ENCODE peak calls at places on chromosomes 11 and 22, in seven cellular contexts. T, U, C, Z, Y, B and S are unnamed samples. For H3K4me1, the result is how much of the 10 kb centered on the place peaks cover.

GRCh38 chr22:43272869-43273318 is 70.3 kb downstream of the SCUBE1 start:
- DNase-seq in C (no peak), B (no peak), Z (no peak), U (peak), Y (peak), T (peak), S (no peak)

GRCh38 chr11:88315015-88315414 is 22.5 kb downstream of the CTSC start:
- DNase-seq in Z (no peak), C (no peak), Y (no peak), T (no peak), U (no peak), B (no peak), S (no peak)

GRCh38 chr22:37021710-37022482 is 2.4 kb downstream of the MPST start:
- DNase-seq in U (no peak), Z (peak), T (peak), B (peak), C (no peak), Y (peak), S (no peak)

GRCh38 chr11:32479291-32479690 is 44.0 kb upstream of the WT1 start:
- DNase-seq in C (no peak), Z (no peak), Y (peak), U (no peak), T (no peak), B (no peak), S (no peak)

GRCh38 chr22:27267145-27267544 is 534.4 kb downstream of the MN1 start:
- DNase-seq in T (no peak), C (no peak), Z (no peak), B (no peak), Y (no peak), U (no peak), S (no peak)

GRCh38 chr22:40654522-40655167 is 18.1 kb upstream of the MRTFA start:
- DNase-seq in B (peak), T (peak), C (no peak), Z (peak), U (no peak), Y (no peak), S (peak)

GRCh38 chr11:85806876-85807275 is 4.1 kb downstream of the SYTL2 start:
- DNase-seq in Y (no peak), C (no peak), Z (no peak), T (no peak), B (no peak), U (no peak), S (no peak)

GRCh38 chr22:20494978-20495860 is at the start of gene KLHL22:
- DNase-seq in T (peak), Y (peak), Z (peak), U (no peak), C (no peak), B (peak), S (peak)

GRCh38 chr22:22122348-22123117 is 122.1 kb upstream of the VPREB1 start:
- DNase-seq in Y (no peak), U (no peak), T (no peak), C (peak), Z (no peak), B (no peak), S (no peak)

GRCh38 chr11:32366671-32367070 is 68.7 kb downstream of the WT1 start:
- DNase-seq in T (no peak), Z (no peak), C (no peak), B (no peak), U (no peak), Y (no peak), S (no peak)

GRCh38 chr11:28146123-28146751 is 38.0 kb downstream of the METTL15 start:
- DNase-seq in T (peak), Z (no peak), C (no peak), Y (no peak), B (peak), U (no peak), S (no peak)

GRCh38 chr11:73297231-73297590 is 10.9 kb upstream of the ARHGEF17 start:
- DNase-seq in Z (no peak), T (no peak), C (no peak), U (no peak), Y (no peak), B (no peak), S (peak)

GRCh38 chr11:78773077-78773476 is 198.4 kb upstream of the NARS2 start:
- DNase-seq in Z (no peak), T (peak), B (no peak), C (no peak), Y (no peak), U (no peak), S (no peak)

GRCh38 chr11:1766719-1767398 is 3.1 kb upstream of the CTSD start:
- DNase-seq in Y (no peak), T (no peak), B (no peak), Z (no peak), C (no peak), U (no peak), S (peak)

GRCh38 chr22:19797631-19798319 is 37.2 kb downstream of the TBX1 start:
- DNase-seq in C (no peak), U (no peak), Z (no peak), T (no peak), B (no peak), Y (no peak), S (no peak)

GRCh38 chr22:24952837-24953293 is 349 bp downstream of the KIAA1671 start:
- DNase-seq in Y (no peak), B (peak), T (peak), C (no peak), U (peak), Z (peak), S (peak)

GRCh38 chr11:20156280-20156875 is 3.9 kb downstream of the DBX1 start:
- DNase-seq in U (no peak), Z (no peak), C (no peak), Y (no peak), B (no peak), T (no peak), S (no peak)

GRCh38 chr11:42631223-42631843 is 680.5 kb upstream of the API5 start:
- DNase-seq in C (no peak), B (peak), Z (no peak), T (no peak), U (no peak), Y (peak), S (no peak)

GRCh38 chr11:64186205-64187165 is 514 bp downstream of the STIP1 start:
- DNase-seq in Z (no peak), U (no peak), Y (peak), B (no peak), C (no peak), T (peak), S (no peak)

GRCh38 chr11:8503872-8504491 is 90.0 kb downstream of the STK33 start:
- DNase-seq in C (no peak), Z (no peak), T (no peak), Y (no peak), U (no peak), B (no peak), S (no peak)

GRCh38 chr11:35133656-35134055 is 5.3 kb upstream of the CD44 start:
- DNase-seq in Y (no peak), Z (no peak), B (no peak), C (no peak), U (no peak), T (no peak), S (no peak)

GRCh38 chr11:91773090-91773489 is 451.5 kb upstream of the FAT3 start:
- DNase-seq in U (no peak), T (peak), Y (no peak), B (peak), C (no peak), Z (no peak), S (no peak)

GRCh38 chr22:33864723-33865130 is 55.5 kb downstream of the LARGE1 start:
- DNase-seq in Y (no peak), T (peak), B (no peak), C (no peak), Z (no peak), U (peak), S (no peak)

GRCh38 chr22:36327922-36328551 is 59.7 kb downstream of the MYH9 start:
- DNase-seq in B (no peak), T (no peak), U (no peak), Y (peak), Z (no peak), C (no peak), S (no peak)

GRCh38 chr22:44107341-44107740 is 73.4 kb upstream of the PARVG start:
- DNase-seq in C (no peak), B (no peak), T (no peak), U (no peak), Y (no peak), Z (no peak), S (peak)

GRCh38 chr11:69497221-69497787 is 15.8 kb downstream of the LINC01488 start:
- DNase-seq in C (no peak), Z (peak), B (peak), T (peak), U (peak), Y (peak), S (peak)

GRCh38 chr11:105297463-105297862 is 157.9 kb upstream of the CARD18 start:
- DNase-seq in Z (no peak), Y (no peak), C (no peak), U (no peak), B (peak), T (peak), S (no peak)

GRCh38 chr11:44456544-44457270 is 108.8 kb upstream of the CD82 start:
- DNase-seq in T (no peak), Z (no peak), Y (no peak), C (no peak), B (peak), U (no peak), S (no peak)

GRCh38 chr11:834371-835316 is 1.9 kb downstream of the CD151 start:
- DNase-seq in Z (peak), Y (no peak), C (no peak), U (no peak), B (peak), T (peak), S (peak)

GRCh38 chr11:105719073-105719846 is 109.4 kb downstream of the GRIA4 start:
- DNase-seq in T (peak), Z (no peak), C (no peak), U (no peak), B (peak), Y (no peak), S (no peak)

GRCh38 chr11:17907046-17907445 is 105.8 kb downstream of the SERGEF start:
- DNase-seq in B (no peak), U (no peak), T (no peak), Z (no peak), C (no peak), Y (no peak), S (no peak)

GRCh38 chr11:17906436-17906835 is 106.4 kb downstream of the SERGEF start:
- DNase-seq in B (peak), U (no peak), Z (no peak), T (no peak), C (no peak), Y (peak), S (no peak)

GRCh38 chr11:17905477-17905876 is 107.4 kb downstream of the SERGEF start:
- DNase-seq in U (no peak), T (no peak), Z (no peak), B (no peak), Y (no peak), C (no peak), S (no peak)
- H3K4me1 ChIP-seq in U (under half), T (under half), Z (under half), B (under half), Y (under half), C (under half), S (under half)

GRCh38 chr11:3904228-3904627 is 48.8 kb downstream of the STIM1 start:
- DNase-seq in Y (no peak), C (no peak), B (peak), U (no peak), T (no peak), Z (no peak), S (no peak)

GRCh38 chr11:3903207-3903896 is 47.9 kb downstream of the STIM1 start:
- DNase-seq in T (no peak), Y (no peak), B (peak), C (no peak), Z (no peak), U (no peak), S (no peak)

GRCh38 chr11:3906166-3906565 is 50.7 kb downstream of the STIM1 start:
- DNase-seq in B (peak), U (no peak), C (no peak), Y (no peak), T (peak), Z (no peak), S (no peak)

GRCh38 chr11:3907590-3907989 is 52.1 kb downstream of the STIM1 start:
- DNase-seq in U (no peak), B (peak), Z (no peak), Y (no peak), C (no peak), T (no peak), S (no peak)

DNA sequence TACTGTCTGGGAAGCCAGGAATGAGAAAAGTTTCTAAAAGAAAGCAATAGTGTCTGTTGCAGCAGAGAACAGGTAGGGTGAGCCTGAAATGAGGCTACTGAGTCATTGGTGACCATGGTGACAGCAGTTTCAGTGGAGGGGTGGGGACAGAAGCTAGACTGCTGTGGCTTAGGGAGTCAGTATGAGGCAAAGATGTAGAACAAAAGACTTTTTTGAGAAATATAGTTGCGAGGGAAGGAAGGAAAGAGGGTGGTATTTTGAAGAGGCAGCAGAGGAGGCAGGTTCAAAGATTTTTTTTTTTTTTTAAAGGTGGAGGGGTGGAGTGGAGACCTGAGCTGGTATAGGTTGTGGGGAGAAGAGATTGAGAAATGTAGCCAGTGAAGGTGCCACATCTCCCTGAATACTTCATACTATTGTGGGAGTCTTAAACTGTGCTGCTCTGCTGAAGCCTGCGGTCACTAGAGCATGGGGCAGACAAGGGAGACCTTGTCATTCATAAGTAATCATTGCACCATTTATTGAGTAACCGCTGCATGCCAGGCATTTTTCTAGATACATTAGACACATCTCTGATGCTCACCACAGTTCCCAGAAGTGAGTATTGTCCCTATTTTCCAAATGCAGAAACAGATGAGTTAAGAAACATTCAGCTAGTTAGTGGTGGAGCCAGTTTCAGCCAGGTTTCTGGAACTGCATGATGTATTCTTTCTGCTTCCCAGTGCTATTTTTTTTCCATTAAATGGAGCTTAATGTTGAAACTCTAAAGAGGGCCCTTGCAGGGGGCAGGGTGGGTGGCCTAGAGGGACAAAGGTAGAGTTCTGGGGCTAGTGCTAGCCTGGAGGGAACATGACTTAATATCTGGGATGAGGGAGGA is 49.9 kb downstream of the STIM1 start:
- DNase-seq in C (no peak), Z (peak), T (peak), B (peak), U (no peak), Y (no peak), S (no peak)
- H3K4me1 ChIP-seq in C (half or more), Z (half or more), T (under half), B (half or more), U (under half), Y (under half), S (under half)

GRCh38 chr22:29795663-29796062 is 28.5 kb downstream of the UQCR10 start:
- DNase-seq in C (no peak), Y (no peak), Z (no peak), B (no peak), U (no peak), T (no peak), S (no peak)

GRCh38 chr22:29797351-29797750 is 30.2 kb downstream of the UQCR10 start:
- DNase-seq in T (no peak), Y (no peak), C (no peak), Z (no peak), B (no peak), U (no peak), S (peak)

GRCh38 chr22:29799217-29799680 is 32.1 kb downstream of the UQCR10 start:
- DNase-seq in B (peak), Z (peak), C (peak), U (peak), T (peak), Y (no peak), S (peak)

GRCh38 chr22:29798801-29799200 is 31.6 kb downstream of the UQCR10 start:
- DNase-seq in B (peak), Y (no peak), T (no peak), U (no peak), C (no peak), Z (peak), S (no peak)

DNA sequence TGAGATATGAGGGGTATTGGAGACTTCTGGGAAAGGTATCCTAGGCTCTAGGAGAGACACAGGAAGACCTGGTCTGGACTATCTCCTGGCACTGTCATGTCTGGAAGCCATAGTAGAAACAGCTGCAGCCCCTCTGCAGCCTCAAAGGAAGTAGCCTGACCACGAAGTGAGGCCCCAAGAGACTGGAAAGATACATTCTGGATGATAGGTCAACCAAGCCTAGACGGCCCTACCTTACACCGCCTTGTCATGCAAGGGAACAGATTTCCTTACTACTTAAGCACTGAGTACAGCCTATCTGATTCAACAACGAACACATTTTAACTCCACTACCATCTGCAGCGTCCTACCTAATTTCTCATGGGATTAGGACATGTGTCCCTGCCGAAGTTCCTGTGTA is 31.1 kb downstream of the UQCR10 start:
- DNase-seq in C (no peak), T (peak), U (no peak), B (peak), Y (no peak), Z (no peak), S (no peak)
- H3K4me1 ChIP-seq in C (under half), T (under half), U (under half), B (under half), Y (under half), Z (half or more), S (under half)

GRCh38 chr11:47002366-47002765 is 65.8 kb downstream of the CSTPP1 start:
- DNase-seq in C (no peak), B (no peak), Y (no peak), T (peak), U (no peak), Z (no peak), S (no peak)
- H3K4me1 ChIP-seq in C (under half), B (under half), Y (under half), T (under half), U (under half), Z (under half), S (under half)